ENCODE peak calls at places on chromosomes 16 and 17, in four cellular contexts. M is GM06990, R is WERI-Rb-1, N is BJ. Q is an unnamed sample.
A peak's percentile ranks its signal among the peaks of the same experiment; 100 is the strongest.

GRCh38 chr17:12040478-12040877 is 19.8 kb downstream of the MAP2K4 start:
- DNase-seq in R (no peak), N (no peak), M (no peak), Q (no peak)

GRCh38 chr16:14298374-14299122 is 227.4 kb downstream of the MRTFB start:
- DNase-seq in R (no peak), N (no peak), M (no peak), Q (no peak)

GRCh38 chr16:66740010-66740409 is 11.4 kb downstream of the DYNC1LI2 start:
- DNase-seq in R (no peak), M (no peak), N (no peak), Q (no peak)

GRCh38 chr17:76271669-76272540 is 6.8 kb downstream of the UBALD2 start:
- DNase-seq in N (no peak), M (peak; percentile 98), R (no peak), Q (peak; percentile 87)

GRCh38 chr17:35170968-35171771 is 23.0 kb downstream of the SLC35G3 start:
- DNase-seq in R (no peak), N (no peak), M (peak; percentile 24), Q (no peak)

GRCh38 chr16:50526249-50526648 is 21.9 kb upstream of the NKD1 start:
- DNase-seq in R (no peak), M (no peak), N (no peak), Q (no peak)

GRCh38 chr16:78310990-78311561 is 211.6 kb downstream of the WWOX start:
- DNase-seq in R (no peak), M (no peak), N (no peak), Q (no peak)

GRCh38 chr17:30095507-30096244 is 20.9 kb upstream of the NSRP1 start:
- DNase-seq in N (peak; percentile 50), M (peak; percentile 58), R (peak; percentile 30), Q (no peak)

GRCh38 chr16:80463303-80463702 is 77.5 kb upstream of the DYNLRB2 start:
- DNase-seq in R (no peak), N (no peak), M (no peak), Q (no peak)

GRCh38 chr16:81636298-81636960 is 142.7 kb upstream of the PLCG2 start:
- DNase-seq in R (no peak), N (no peak), M (no peak), Q (no peak)

GRCh38 chr16:59412275-59412841 is 678.2 kb upstream of the GOT2 start:
- DNase-seq in N (no peak), R (peak; percentile 6), M (no peak), Q (no peak)

GRCh38 chr17:17164156-17164555 is 42.0 kb downstream of the PLD6 start:
- DNase-seq in R (no peak), M (no peak), N (no peak), Q (no peak)

GRCh38 chr16:54466233-54466632 is 179.6 kb upstream of the IRX3 start:
- DNase-seq in N (no peak), M (no peak), R (no peak), Q (no peak)

DNA sequence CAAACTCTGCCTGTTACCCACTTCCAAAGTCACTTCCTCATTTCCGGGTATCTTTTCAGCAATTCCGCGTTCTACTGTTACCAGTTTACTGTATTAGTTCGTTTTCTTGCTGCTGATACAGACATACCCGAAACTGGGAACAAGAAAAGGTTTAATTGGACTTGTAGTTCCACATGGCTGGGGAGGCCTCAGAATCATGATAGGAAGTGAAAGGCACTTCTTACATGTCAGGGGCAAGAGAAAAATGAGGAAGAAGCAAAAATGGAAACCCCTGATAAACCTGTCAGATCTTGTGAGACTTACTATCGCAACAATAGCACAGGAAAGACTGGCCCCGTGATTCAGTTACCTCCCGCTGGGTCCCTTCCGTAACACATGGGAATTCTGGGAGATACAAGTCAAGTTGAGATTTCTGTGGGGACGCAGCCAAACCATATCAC is 30.9 kb downstream of the PAFAH1B1 start:
- DNase-seq in R (no peak), M (peak; percentile 54), N (no peak), Q (peak; percentile 48)
- H3K4me3 ChIP-seq in R (no peak overlapping the region), M (no peak overlapping the region), N (no peak overlapping the region), Q (peak overlapping the region; percentile 4)

DNA sequence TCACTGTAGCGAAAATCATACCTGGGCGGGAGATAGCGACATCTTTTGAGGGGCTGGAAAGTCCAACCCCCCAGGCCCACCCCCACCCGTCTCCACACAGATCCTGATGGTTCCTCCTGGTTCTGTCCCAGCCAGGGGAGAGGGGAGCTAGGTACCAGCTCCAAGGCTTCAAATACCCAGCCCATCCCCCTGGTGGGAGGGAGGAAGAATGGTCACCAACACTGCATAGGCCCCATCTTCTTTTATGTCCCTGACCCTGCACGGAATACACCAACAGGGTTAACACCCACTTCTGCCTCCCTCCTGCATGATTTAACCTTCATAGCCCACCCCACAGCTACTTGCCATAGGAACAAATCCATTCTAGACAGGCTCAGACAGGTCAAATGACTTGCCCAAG is 9.3 kb downstream of the HAP1 start:
- DNase-seq in R (no peak), M (no peak), N (no peak), Q (no peak)
- TF ChIP-seq CTCF in R (no peak), M (no peak), N (no peak), Q (no peak)

GRCh38 chr16:28874406-28874805 is 3.9 kb upstream of the ATP2A1 start:
- DNase-seq in M (no peak), N (no peak), R (no peak), Q (no peak)

GRCh38 chr16:28875134-28876015 is 2.9 kb upstream of the ATP2A1 start:
- DNase-seq in N (no peak), R (peak; percentile 91), M (no peak), Q (no peak)

GRCh38 chr16:28876016-28876659 is 2.1 kb upstream of the ATP2A1 start:
- DNase-seq in R (no peak), M (no peak), N (no peak), Q (no peak)

GRCh38 chr16:28873543-28874201 is 4.6 kb upstream of the ATP2A1 start:
- DNase-seq in N (no peak), R (peak; percentile 49), M (no peak), Q (no peak)

GRCh38 chr16:28872952-28873351 is 5.3 kb upstream of the ATP2A1 start:
- DNase-seq in M (no peak), R (peak; percentile 93), N (no peak), Q (no peak)
- H3K4me3 ChIP-seq in M (no peak overlapping the region), R (peak overlapping the region; percentile 15), N (no peak overlapping the region), Q (no peak overlapping the region)

DNA sequence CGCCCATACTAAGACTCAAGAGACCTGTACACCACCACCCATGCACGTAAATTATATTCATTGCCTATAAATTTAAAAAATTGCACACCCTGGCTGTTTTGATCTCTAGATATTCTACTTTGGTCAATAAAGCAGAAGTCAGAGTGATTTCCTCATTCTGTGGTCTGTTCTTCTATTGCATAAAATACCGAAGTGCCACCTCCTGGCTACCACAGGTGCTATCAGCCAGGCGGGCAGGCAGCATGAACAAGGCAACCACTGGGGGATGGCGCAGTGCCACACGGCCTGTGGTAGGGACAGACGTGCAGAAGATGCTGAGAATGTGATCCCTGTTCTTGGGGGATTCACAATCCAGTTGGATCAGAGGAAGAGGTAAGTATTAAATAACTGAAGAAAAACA is 122.3 kb downstream of the CDK5R1 start:
- DNase-seq in N (no peak), R (peak; percentile 62), M (peak; percentile 61), Q (peak; percentile 31)
- TF ChIP-seq CTCF in N (no peak), R (peak; percentile 50), M (peak; percentile 70), Q (peak; percentile 50)

GRCh38 chr17:74358696-74359095 is 3.0 kb downstream of the BTBD17 start:
- DNase-seq in N (no peak), R (no peak), M (no peak), Q (no peak)

GRCh38 chr17:74362811-74363498 is 1.3 kb upstream of the BTBD17 start:
- DNase-seq in R (no peak), M (no peak), N (no peak), Q (no peak)

GRCh38 chr17:74359916-74360315 is 1.8 kb downstream of the BTBD17 start:
- DNase-seq in N (no peak), M (no peak), R (no peak), Q (no peak)

GRCh38 chr17:74361613-74362391 is at the start of gene BTBD17:
- DNase-seq in R (peak; percentile 95), M (no peak), N (no peak), Q (no peak)

GRCh38 chr17:74360993-74361612 is 565 bp downstream of the BTBD17 start:
- DNase-seq in R (peak; percentile 77), M (no peak), N (no peak), Q (no peak)
- H3K4me3 ChIP-seq in R (peak overlapping the region; percentile 7), M (no peak overlapping the region), N (no peak overlapping the region), Q (no peak overlapping the region)

GRCh38 chr17:79702071-79702470 is 28.7 kb upstream of the ENPP7 start:
- DNase-seq in N (no peak), R (peak; percentile 74), M (no peak), Q (no peak)
- TF ChIP-seq CTCF in N (no peak), R (peak; percentile 60), M (peak; percentile 20), Q (no peak)

Q was measured in GM12864.